ENCODE peak calls at places on chromosomes 6 and 20, in nine cellular contexts. E is endothelial cell of umbilical vein; Y is naive thymus-derived CD4-positive, alpha-beta T cell; D is ovary; L is PC-3; J is mesendoderm; T is astrocyte; A is A549; P is CD4-positive, CD25-positive, alpha-beta regulatory T cell. S is an unnamed sample. For H3K4me1, the result is how much of the 10 kb centered on the place peaks cover.

GRCh38 chr20:59775221-59776055 is 158.0 kb downstream of the SYCP2 start:
- DNase-seq in T (no peak), D (no peak), L (no peak), A (no peak), E (no peak), J (no peak), P (no peak), Y (no peak), S (no peak)

GRCh38 chr6:119493980-119494379 is 144.4 kb upstream of the MAN1A1 start:
- DNase-seq in T (no peak), D (no peak), Y (no peak), A (no peak), P (no peak), E (no peak), L (no peak), J (no peak), S (peak)

GRCh38 chr6:30885481-30885998 is 1.2 kb downstream of the DDR1 start:
- DNase-seq in T (peak), Y (no peak), D (no peak), J (peak), E (no peak), P (no peak), L (peak), A (peak), S (peak)

GRCh38 chr20:19249515-19249914 is 37.1 kb downstream of the SLC24A3 start:
- DNase-seq in Y (no peak), E (no peak), A (no peak), L (peak), J (peak), T (no peak), P (no peak), D (no peak), S (no peak)

GRCh38 chr20:17622851-17623508 is 53.1 kb downstream of the DSTN start:
- DNase-seq in D (no peak), P (no peak), A (no peak), T (no peak), Y (no peak), J (no peak), L (no peak), E (no peak), S (peak)

GRCh38 chr6:121498481-121499276 is 63.2 kb downstream of the GJA1 start:
- DNase-seq in J (no peak), P (no peak), T (peak), A (no peak), Y (no peak), D (no peak), L (peak), E (no peak), S (no peak)

GRCh38 chr20:5504061-5504739 is 187.4 kb upstream of the PROKR2 start:
- DNase-seq in L (no peak), A (no peak), D (peak), J (no peak), P (no peak), Y (no peak), T (peak), E (peak), S (peak)

GRCh38 chr20:10134176-10134575 is 84.5 kb upstream of the SNAP25 start:
- DNase-seq in T (no peak), E (no peak), J (no peak), A (no peak), D (no peak), L (no peak), P (no peak), Y (no peak), S (no peak)

GRCh38 chr6:30798501-30798900 is 54.2 kb upstream of the IER3 start:
- DNase-seq in E (peak), T (no peak), P (no peak), L (no peak), D (no peak), Y (no peak), J (no peak), A (no peak), S (no peak)

GRCh38 chr6:67219336-67219735 is 1415.7 kb upstream of the ADGRB3 start:
- DNase-seq in J (no peak), L (no peak), A (no peak), P (no peak), D (no peak), T (no peak), E (no peak), Y (no peak), S (no peak)

GRCh38 chr6:41074692-41075436 is 2.1 kb downstream of the NFYA start:
- DNase-seq in D (no peak), T (no peak), L (no peak), J (no peak), Y (no peak), A (no peak), E (no peak), P (no peak), S (no peak)

GRCh38 chr6:6654599-6655575 is 66.4 kb downstream of the LY86 start:
- DNase-seq in D (no peak), E (peak), P (no peak), Y (peak), T (no peak), L (no peak), J (no peak), A (no peak), S (no peak)

GRCh38 chr20:45052698-45053440 is 48.1 kb downstream of the KCNS1 start:
- DNase-seq in J (no peak), Y (peak), E (no peak), L (no peak), T (peak), P (no peak), D (no peak), A (no peak), S (no peak)

GRCh38 chr6:106735136-106735535 is 105.8 kb downstream of the QRSL1 start:
- DNase-seq in A (no peak), E (no peak), D (no peak), L (no peak), P (no peak), J (no peak), T (no peak), Y (no peak), S (no peak)

GRCh38 chr20:17648306-17648646 is 33.8 kb downstream of the RRBP1 start:
- DNase-seq in Y (no peak), T (no peak), P (no peak), D (no peak), E (no peak), L (no peak), J (no peak), A (no peak), S (no peak)

GRCh38 chr20:51529027-51529749 is 13.3 kb downstream of the NFATC2 start:
- DNase-seq in J (no peak), E (peak), T (peak), Y (no peak), P (peak), L (no peak), D (no peak), A (no peak), S (no peak)

GRCh38 chr6:8499540-8499939 is 64.2 kb upstream of the SLC35B3 start:
- DNase-seq in T (no peak), D (no peak), Y (no peak), J (peak), P (no peak), L (peak), E (no peak), A (no peak), S (no peak)

GRCh38 chr6:52300489-52300931 is 16.0 kb upstream of the MCM3 start:
- DNase-seq in E (no peak), T (no peak), P (no peak), A (no peak), L (no peak), J (no peak), D (no peak), Y (no peak), S (no peak)

GRCh38 chr6:45892696-45893095 is 123.0 kb downstream of the CLIC5 start:
- DNase-seq in L (no peak), P (no peak), T (no peak), D (no peak), Y (no peak), E (no peak), J (no peak), A (no peak), S (no peak)

GRCh38 chr20:40978761-40979160 is 49.9 kb upstream of the TOP1 start:
- DNase-seq in L (no peak), D (no peak), P (no peak), Y (no peak), A (no peak), E (no peak), T (no peak), J (no peak), S (no peak)

GRCh38 chr6:3766219-3766618 is 14.7 kb upstream of the PXDC1 start:
- DNase-seq in D (no peak), T (no peak), A (no peak), Y (no peak), E (no peak), P (no peak), J (no peak), L (no peak), S (no peak)

GRCh38 chr6:14353263-14353662 is 235.7 kb downstream of the CD83 start:
- DNase-seq in E (no peak), P (no peak), Y (no peak), D (no peak), T (no peak), A (no peak), J (no peak), L (no peak), S (no peak)

DNA sequence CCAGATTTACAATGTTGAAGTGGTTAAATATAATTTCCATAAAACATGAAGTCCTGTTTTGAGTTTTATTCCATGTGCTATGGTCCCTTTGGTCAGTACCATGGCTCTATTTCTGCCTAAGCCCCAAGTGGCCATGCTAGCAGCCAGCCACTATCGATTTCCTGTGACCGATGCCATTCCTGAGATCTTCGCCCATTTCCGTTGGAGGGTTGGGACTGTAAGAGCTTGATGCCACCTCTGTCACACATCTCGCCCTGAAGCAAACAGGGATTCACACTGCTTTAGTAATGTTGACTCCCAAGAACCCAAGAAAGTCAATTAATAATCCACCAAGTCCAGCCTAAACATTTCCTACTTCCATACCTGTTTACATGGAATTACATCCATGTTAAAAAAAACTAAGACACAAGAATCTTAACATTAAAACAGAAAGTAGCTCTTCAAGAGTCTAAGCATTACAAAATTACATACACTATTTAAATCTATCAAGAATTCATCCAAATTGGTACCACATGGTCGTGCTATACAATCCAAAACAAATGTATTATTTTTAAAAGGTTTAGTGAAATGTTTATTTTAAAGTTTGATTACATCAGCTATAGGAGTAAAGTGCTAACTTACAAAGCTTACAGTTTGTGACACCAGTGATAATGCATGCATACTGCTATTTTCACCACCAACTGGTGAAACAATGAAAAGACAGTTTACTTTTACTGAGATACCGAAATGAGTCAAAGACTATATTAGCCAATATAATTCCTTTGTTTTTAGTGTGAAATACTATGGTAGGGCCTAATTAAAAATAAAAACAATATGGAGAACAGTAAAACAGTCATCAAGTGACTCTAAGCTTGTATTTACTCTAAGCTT is 2.5 kb downstream of the RBM39 start:
- DNase-seq in E (peak), P (no peak), J (peak), T (peak), Y (peak), D (no peak), L (peak), A (no peak), S (no peak)
- H3K4me1 ChIP-seq in E (under half), P (half or more), J (under half), T (under half), Y (half or more), D (under half), L (under half), A (half or more), S (half or more)

GRCh38 chr6:109241199-109241598 is 141.1 kb downstream of the CD164 start:
- DNase-seq in J (no peak), A (no peak), P (no peak), T (peak), L (peak), Y (no peak), E (no peak), D (no peak), S (no peak)
- H3K4me1 ChIP-seq in J (under half), A (under half), P (under half), T (under half), L (half or more), Y (under half), E (under half), D (under half), S (under half)

GRCh38 chr20:20409326-20409725 is 41.4 kb downstream of the INSM1 start:
- DNase-seq in T (no peak), J (no peak), L (no peak), P (no peak), D (no peak), Y (no peak), E (no peak), A (no peak), S (no peak)
- H3K4me1 ChIP-seq in T (under half), J (under half), L (under half), P (under half), D (under half), Y (under half), E (under half), A (under half), S (under half)

GRCh38 chr6:21749754-21750153 is 156.2 kb downstream of the SOX4 start:
- DNase-seq in A (no peak), P (no peak), D (no peak), Y (no peak), J (peak), L (no peak), T (no peak), E (no peak), S (no peak)

GRCh38 chr6:21747441-21747840 is 153.9 kb downstream of the SOX4 start:
- DNase-seq in Y (no peak), A (no peak), P (no peak), E (no peak), L (no peak), T (no peak), J (no peak), D (no peak), S (no peak)

GRCh38 chr6:21750479-21751018 is 157.0 kb downstream of the SOX4 start:
- DNase-seq in L (no peak), J (no peak), P (no peak), A (no peak), D (no peak), T (no peak), Y (no peak), E (no peak), S (no peak)

GRCh38 chr6:21745543-21746337 is 152.2 kb downstream of the SOX4 start:
- DNase-seq in J (peak), E (no peak), Y (no peak), D (no peak), A (no peak), L (no peak), T (no peak), P (no peak), S (no peak)

DNA sequence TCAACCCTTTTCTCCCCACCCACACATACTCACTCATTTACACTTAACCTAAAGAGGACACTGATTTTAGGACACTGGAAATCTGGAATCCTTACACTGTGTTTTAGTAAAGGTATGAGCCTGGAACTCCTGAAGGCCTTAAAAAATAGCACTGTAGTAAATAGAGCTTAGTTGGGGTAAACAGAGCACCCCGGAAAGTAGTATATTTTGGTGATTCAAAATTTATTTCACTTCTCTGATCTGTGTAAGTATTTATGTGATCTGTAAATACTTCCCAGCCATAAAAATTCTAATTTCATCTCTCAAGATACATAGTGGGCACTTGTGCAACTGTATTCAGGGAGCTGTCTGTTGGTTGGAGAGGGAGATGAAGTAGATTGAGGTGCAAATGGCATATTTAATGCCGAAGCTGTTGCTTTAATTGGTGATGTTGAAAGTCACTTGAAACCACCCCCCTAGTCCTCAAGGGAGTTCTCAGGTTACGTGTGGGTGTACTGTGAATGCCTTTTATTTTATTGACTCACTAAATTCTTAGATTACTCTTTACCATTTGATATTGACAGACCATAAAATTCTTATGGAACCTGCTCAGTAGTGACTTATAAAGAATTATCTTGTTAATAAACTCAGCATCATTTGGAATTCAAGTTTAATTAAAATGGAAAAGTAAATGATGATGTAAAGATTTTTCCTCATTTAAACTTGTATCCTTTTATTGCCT is 155.0 kb downstream of the SOX4 start:
- DNase-seq in Y (no peak), D (no peak), J (peak), E (no peak), P (no peak), A (no peak), T (peak), L (peak), S (no peak)
- H3K4me1 ChIP-seq in Y (under half), D (under half), J (under half), E (under half), P (under half), A (under half), T (under half), L (under half), S (under half)

GRCh38 chr6:109239918-109240321 is 142.3 kb downstream of the CD164 start:
- DNase-seq in E (no peak), J (no peak), Y (no peak), T (no peak), L (no peak), D (no peak), A (no peak), P (no peak), S (no peak)

GRCh38 chr6:109242923-109243322 is 139.3 kb downstream of the CD164 start:
- DNase-seq in L (peak), A (no peak), D (no peak), P (no peak), J (no peak), T (no peak), Y (no peak), E (no peak), S (no peak)

GRCh38 chr6:109240370-109241084 is 141.7 kb downstream of the CD164 start:
- DNase-seq in D (no peak), Y (no peak), A (no peak), J (no peak), L (no peak), E (no peak), T (no peak), P (no peak), S (no peak)

GRCh38 chr6:109243863-109244825 is 138.1 kb downstream of the CD164 start:
- DNase-seq in D (no peak), T (no peak), Y (no peak), J (no peak), E (no peak), A (no peak), P (no peak), L (no peak), S (no peak)

DNA sequence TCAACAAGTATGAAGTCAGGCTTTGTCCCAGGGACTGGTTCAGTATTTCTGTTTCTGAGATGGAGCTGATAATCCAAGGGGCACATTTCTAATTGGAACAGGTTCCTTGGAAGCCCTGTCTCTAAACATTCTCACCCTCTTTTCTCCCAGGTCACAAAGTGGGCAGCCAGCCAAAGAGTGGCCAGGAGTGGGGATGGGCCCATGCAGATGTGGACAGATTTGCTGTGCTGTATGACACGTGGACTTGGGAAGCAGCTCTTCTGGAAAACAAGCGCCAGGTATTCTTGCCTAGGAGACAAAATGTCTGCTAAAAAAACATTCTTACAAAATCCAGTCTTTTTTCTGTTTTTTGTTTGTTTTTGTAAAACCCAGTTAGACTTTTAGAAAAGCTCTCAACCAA is 140.2 kb downstream of the CD164 start:
- DNase-seq in A (no peak), E (no peak), L (no peak), J (no peak), T (no peak), Y (no peak), D (no peak), P (no peak), S (no peak)
- H3K4me1 ChIP-seq in A (under half), E (under half), L (half or more), J (under half), T (under half), Y (under half), D (under half), P (under half), S (under half)

GRCh38 chr6:35723587-35723986 is 13.2 kb upstream of the ARMC12 start:
- DNase-seq in T (no peak), E (no peak), D (no peak), A (no peak), J (no peak), Y (no peak), P (no peak), L (no peak), S (no peak)
- H3K4me1 ChIP-seq in T (under half), E (under half), D (under half), A (under half), J (under half), Y (under half), P (half or more), L (under half), S (half or more)

DNA sequence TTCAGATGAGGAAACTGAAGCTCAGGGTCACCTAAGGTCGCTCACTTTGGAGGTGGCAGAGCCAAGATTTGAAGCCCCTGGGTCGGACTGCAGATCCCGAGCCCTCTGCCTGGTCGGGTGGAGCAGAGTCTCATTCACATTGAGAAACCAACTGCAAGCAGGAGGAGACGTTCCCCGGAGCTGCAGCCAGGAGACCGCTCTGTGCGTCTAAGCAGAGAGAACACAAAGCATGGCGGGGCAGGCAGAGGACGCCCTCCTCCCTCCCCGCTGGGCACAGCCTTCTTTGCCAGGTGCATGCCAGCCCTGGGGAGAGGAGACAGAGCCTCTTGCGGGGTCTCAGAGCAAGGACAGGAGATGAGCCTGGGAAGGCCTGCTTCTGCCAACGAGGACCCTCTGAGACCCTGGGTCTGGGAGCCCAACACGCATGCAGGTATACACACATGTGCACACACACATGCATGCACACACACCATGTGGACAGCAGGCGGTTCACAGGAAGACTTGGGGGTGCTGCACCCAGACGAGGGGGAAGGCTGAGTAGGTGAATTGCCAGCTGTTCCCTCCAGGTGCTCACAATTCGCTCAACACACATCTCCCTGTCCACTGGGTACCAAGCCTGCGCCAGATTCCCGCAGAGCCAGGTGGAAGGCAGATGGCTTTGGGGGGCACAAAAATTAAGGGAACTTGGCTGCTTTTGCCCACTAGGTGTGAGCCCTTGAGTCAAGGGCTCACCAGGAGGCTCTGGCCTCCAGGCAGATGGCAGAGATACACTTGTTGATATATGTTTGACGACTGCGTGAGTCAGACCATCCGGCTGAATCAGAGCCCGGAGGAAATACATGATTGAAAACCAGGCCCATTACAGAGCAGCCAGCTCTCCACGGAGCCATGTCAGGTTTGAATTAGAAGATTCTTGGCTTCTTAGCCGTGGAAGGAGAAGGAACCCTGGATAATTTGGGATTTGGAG is 5.5 kb upstream of the NTSR1 start:
- DNase-seq in L (peak), P (no peak), T (peak), D (no peak), J (no peak), A (peak), E (peak), Y (no peak), S (no peak)
- H3K4me1 ChIP-seq in L (under half), P (under half), T (under half), D (under half), J (under half), A (under half), E (under half), Y (under half), S (under half)